ENCODE peak calls at places on chromosomes 12 and 14, in nine cellular contexts. R, E, T, U, Y, N, J, I and W are unnamed samples.

GRCh38 chr12:107296681-107297086 is 203.3 kb upstream of the CRY1 start:
- DNase-seq in E (no peak), T (peak), N (no peak), U (no peak), R (no peak), J (no peak), I (no peak), Y (no peak), W (no peak)

GRCh38 chr12:63882844-63883243 is 38.3 kb downstream of the SRGAP1 start:
- DNase-seq in J (no peak), R (no peak), T (no peak), I (peak), E (peak), N (no peak), U (no peak), Y (no peak), W (peak)

GRCh38 chr14:60867503-60868172 is 113.2 kb downstream of the TRMT5 start:
- DNase-seq in E (no peak), Y (no peak), N (no peak), U (no peak), I (no peak), J (no peak), T (no peak), R (no peak), W (no peak)

GRCh38 chr14:76473381-76474263 is 97.7 kb downstream of the ESRRB start:
- DNase-seq in U (no peak), T (no peak), I (no peak), E (peak), R (no peak), N (no peak), Y (peak), J (no peak), W (no peak)

GRCh38 chr14:25537846-25538455 is 488.0 kb upstream of the STXBP6 start:
- DNase-seq in N (no peak), Y (peak), R (no peak), J (peak), U (no peak), E (peak), I (peak), T (no peak), W (peak)

GRCh38 chr14:77580964-77581505 is 35.4 kb downstream of the SPTLC2 start:
- DNase-seq in I (no peak), J (no peak), E (no peak), Y (peak), T (no peak), U (peak), R (no peak), N (peak), W (no peak)

GRCh38 chr14:52862652-52863338 is 71.4 kb upstream of the GNPNAT1 start:
- DNase-seq in Y (no peak), I (no peak), R (no peak), E (no peak), U (peak), N (no peak), T (no peak), J (no peak), W (no peak)

GRCh38 chr12:45292486-45293195 is 76.7 kb downstream of the ANO6 start:
- DNase-seq in Y (no peak), R (no peak), N (no peak), J (no peak), I (no peak), E (no peak), U (no peak), T (no peak), W (no peak)

GRCh38 chr14:76550534-76550933 is 174.6 kb downstream of the ESRRB start:
- DNase-seq in Y (no peak), U (no peak), T (no peak), J (no peak), R (no peak), E (no peak), N (no peak), I (no peak), W (no peak)

GRCh38 chr14:94161087-94161486 is 13.0 kb upstream of the PPP4R4 start:
- DNase-seq in Y (no peak), I (no peak), E (no peak), U (no peak), R (no peak), N (no peak), T (no peak), J (no peak), W (no peak)

GRCh38 chr14:50772361-50772760 is 58.6 kb downstream of the NIN start:
- DNase-seq in E (no peak), I (no peak), Y (no peak), N (no peak), R (no peak), U (peak), T (no peak), J (no peak), W (no peak)

GRCh38 chr12:24255920-24256635 is 306.6 kb upstream of the SOX5 start:
- DNase-seq in R (no peak), Y (no peak), T (no peak), U (no peak), I (no peak), E (no peak), J (no peak), N (no peak), W (no peak)

GRCh38 chr12:3071107-3071506 is 6.1 kb upstream of the TSPAN9 start:
- DNase-seq in T (no peak), E (no peak), I (no peak), U (no peak), N (peak), R (no peak), Y (no peak), J (no peak), W (no peak)

GRCh38 chr12:66066071-66066928 is 64.2 kb downstream of the LLPH start:
- DNase-seq in U (peak), J (no peak), I (no peak), E (no peak), N (no peak), T (no peak), R (no peak), Y (no peak), W (no peak)

GRCh38 chr12:26748741-26749431 is 84.1 kb downstream of the ITPR2 start:
- DNase-seq in I (no peak), J (no peak), U (peak), T (no peak), R (no peak), N (no peak), E (no peak), Y (no peak), W (no peak)

GRCh38 chr14:50657753-50658152 is 10.4 kb downstream of the SAV1 start:
- DNase-seq in I (no peak), J (no peak), E (no peak), T (no peak), R (no peak), Y (no peak), U (no peak), N (no peak), W (no peak)

GRCh38 chr12:57498143-57498524 is 10.3 kb downstream of the MARS1 start:
- DNase-seq in J (no peak), I (no peak), U (no peak), T (no peak), E (no peak), Y (no peak), N (no peak), R (no peak), W (no peak)

GRCh38 chr12:45234134-45234865 is 18.4 kb downstream of the ANO6 start:
- DNase-seq in T (peak), R (no peak), N (peak), Y (no peak), E (no peak), I (no peak), U (peak), J (no peak), W (no peak)

DNA sequence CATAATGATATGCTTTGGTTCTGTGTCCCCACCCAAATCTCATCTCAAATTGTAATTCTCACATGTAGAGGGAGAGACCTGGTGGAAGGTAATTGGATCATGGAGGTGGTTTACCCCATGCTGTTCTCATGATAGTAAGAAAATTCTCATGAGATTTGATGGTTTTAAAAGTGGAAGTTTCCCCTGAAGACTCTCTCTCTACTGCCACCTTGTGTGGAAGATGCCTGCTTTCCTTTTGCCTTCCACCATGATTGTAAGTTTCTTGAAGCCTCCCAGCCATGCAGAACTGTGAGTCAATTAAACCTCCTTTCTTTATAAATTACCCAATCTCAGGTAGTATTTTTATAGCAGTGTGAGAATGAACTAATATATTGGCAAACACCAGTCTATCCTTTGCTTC is 260.4 kb upstream of the PPFIA2 start:
- DNase-seq in N (no peak), Y (no peak), U (no peak), R (no peak), I (no peak), T (no peak), E (no peak), J (no peak), W (no peak)
- TF ChIP-seq CTCF in N (peak), Y (no peak), U (no peak), R (no peak), I (peak), T (no peak), E (peak), J (no peak), W (no peak)

DNA sequence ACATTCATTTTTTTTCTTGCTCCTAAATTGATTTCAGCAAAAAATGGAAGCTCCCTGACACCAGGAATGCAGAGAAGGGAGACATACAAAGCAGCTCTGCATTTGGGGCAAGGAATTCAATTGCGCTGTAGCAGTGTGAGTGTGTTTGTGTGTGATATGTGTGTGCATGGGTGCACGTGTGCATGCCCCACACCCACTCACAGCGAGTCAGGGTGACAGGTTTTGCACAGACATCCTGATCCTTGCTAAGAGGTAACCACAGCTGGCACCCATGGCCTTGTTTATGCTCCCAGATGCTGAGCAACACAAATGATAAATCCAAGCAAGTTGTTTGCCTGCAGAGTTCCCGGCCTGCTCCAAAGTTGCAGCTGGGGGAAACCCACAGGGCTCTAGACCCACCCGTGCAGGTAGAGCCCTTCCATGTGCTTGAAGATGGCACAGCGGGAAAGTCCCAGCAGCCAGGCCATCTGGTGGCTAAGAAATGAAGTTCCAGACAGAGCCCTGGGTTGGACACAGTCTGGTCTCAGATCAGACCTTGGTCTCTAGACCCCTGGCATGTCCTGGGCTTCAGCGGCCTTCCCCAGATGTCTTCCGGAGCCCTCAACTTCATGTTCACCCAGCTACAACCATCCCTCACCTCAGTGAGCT is 25.8 kb upstream of the BDKRB2 start:
- DNase-seq in T (no peak), Y (no peak), J (no peak), R (no peak), I (no peak), E (no peak), U (no peak), N (no peak), W (no peak)
- TF ChIP-seq CTCF in T (no peak), Y (no peak), J (no peak), R (no peak), I (no peak), E (no peak), U (peak), N (no peak), W (no peak)

GRCh38 chr12:121188227-121188626 is 21.7 kb upstream of the P2RX4 start:
- DNase-seq in I (no peak), R (no peak), Y (no peak), T (no peak), N (no peak), J (no peak), E (no peak), U (no peak), W (no peak)
- TF ChIP-seq CTCF in I (no peak), R (no peak), Y (no peak), T (no peak), N (no peak), J (no peak), E (no peak), U (no peak), W (no peak)

GRCh38 chr14:58638231-58639205 is 756 bp downstream of the DACT1 start:
- DNase-seq in E (peak), R (no peak), U (no peak), T (no peak), I (peak), Y (peak), N (no peak), J (no peak), W (peak)

GRCh38 chr14:58640959-58641358 is 3.2 kb downstream of the DACT1 start:
- DNase-seq in I (no peak), T (no peak), U (no peak), J (no peak), E (no peak), Y (no peak), N (no peak), R (no peak), W (no peak)

GRCh38 chr14:58639842-58640484 is 2.2 kb downstream of the DACT1 start:
- DNase-seq in J (no peak), N (no peak), T (peak), U (peak), I (peak), R (no peak), E (peak), Y (peak), W (peak)

GRCh38 chr14:58643366-58643765 is 5.6 kb downstream of the DACT1 start:
- DNase-seq in N (no peak), Y (no peak), I (no peak), T (no peak), E (no peak), J (no peak), U (no peak), R (no peak), W (no peak)

DNA sequence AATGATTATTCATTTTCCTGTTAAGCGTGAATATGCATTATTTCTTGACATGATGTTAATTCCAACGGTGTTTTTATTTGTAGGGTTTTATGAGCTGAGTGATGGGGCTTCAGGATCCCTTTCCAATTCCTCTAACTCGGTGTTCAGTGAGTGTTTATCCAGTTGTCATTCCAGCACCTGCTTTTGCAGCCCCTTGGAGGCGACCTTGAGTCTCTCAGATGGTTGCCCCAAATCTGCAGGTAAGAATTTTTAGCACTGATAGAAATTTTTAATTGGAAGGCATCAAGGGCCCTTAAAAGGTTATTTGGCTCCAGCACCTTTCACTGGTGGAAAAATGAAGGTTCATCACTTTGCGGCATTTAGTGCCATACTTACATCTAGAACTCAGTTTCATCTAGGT is 3.7 kb downstream of the DACT1 start:
- DNase-seq in I (no peak), T (no peak), J (no peak), Y (no peak), N (no peak), R (no peak), U (no peak), E (no peak), W (no peak)
- TF ChIP-seq CTCF in I (no peak), T (no peak), J (no peak), Y (no peak), N (no peak), R (no peak), U (no peak), E (no peak), W (no peak)

GRCh38 chr12:5432011-5432400 is at the start of gene NTF3:
- DNase-seq in R (no peak), T (no peak), Y (peak), I (peak), J (no peak), E (peak), N (no peak), U (no peak), W (peak)

GRCh38 chr12:5435161-5435560 is 3.3 kb downstream of the NTF3 start:
- DNase-seq in Y (no peak), R (no peak), E (no peak), I (no peak), T (no peak), J (no peak), N (no peak), U (no peak), W (no peak)

GRCh38 chr12:5434647-5434968 is 2.7 kb downstream of the NTF3 start:
- DNase-seq in J (no peak), T (no peak), E (no peak), R (no peak), N (no peak), U (no peak), Y (no peak), I (no peak), W (no peak)

GRCh38 chr12:5433840-5434646 is 2.1 kb downstream of the NTF3 start:
- DNase-seq in N (no peak), E (no peak), Y (no peak), R (no peak), T (no peak), I (no peak), J (no peak), U (no peak), W (no peak)

DNA sequence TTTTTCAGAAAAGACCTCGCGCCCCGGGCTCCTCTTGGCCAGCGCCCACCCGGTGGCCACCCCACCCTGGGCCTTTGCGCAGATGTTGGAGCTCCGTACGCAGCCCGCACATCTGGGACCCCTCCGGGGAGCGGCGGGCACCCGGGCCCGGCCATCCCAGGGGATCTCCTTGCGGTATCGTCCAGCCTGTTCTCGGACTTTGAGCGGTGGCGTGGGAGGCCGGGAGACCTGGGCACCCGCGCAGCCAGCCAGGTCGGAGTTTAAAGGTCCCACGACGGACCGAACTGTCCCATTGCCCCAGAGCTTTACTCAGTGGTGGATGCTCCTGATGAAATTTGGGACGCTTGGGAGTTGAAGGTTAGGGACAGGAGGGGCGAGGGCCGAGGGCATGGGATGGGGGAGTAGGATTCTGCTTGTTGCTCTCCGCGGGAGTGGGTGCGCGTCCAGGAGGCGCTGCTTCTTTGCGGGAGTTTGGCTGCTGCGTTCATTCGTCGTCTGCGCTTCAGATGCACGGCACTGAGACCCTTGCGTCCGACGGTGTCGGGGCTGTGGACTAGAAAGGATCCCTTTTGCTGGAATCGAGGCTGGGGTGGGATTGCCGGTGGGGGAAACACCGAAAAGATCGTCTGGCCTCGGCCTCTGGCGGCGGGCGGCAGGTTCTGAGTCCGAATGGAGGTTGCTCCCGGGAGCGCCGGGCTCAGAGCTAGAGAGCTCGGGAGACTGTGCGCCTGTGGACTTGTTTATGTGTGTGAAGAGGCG is 1.4 kb downstream of the NTF3 start:
- DNase-seq in T (no peak), N (no peak), U (no peak), E (peak), Y (no peak), R (no peak), J (no peak), I (peak), W (peak)
- TF ChIP-seq CTCF in T (no peak), N (no peak), U (no peak), E (no peak), Y (no peak), R (no peak), J (no peak), I (no peak), W (no peak)

DNA sequence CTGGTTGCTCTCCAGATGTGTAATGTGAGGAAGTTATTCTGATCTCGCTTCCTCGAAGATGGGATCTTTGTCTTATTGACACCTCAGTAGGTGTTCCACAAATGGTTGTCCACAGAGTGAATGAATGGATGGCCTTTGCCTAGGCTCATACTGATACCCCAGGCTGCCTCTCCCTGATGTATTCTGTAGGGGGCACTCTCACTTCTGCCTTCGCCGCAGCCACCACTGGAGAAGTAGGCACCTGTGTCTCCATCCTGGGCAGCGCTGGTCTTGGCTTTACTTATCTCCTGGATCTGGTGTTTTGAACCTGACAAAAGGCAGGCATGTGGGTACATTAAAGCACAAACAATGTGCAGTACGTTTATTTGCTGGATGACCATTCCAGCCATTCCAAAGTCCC is 82.1 kb downstream of the ZFP36L1 start:
- DNase-seq in I (no peak), U (no peak), N (no peak), E (no peak), T (no peak), R (no peak), Y (no peak), J (no peak), W (no peak)
- TF ChIP-seq CTCF in I (no peak), U (no peak), N (no peak), E (no peak), T (no peak), R (no peak), Y (no peak), J (no peak), W (no peak)

DNA sequence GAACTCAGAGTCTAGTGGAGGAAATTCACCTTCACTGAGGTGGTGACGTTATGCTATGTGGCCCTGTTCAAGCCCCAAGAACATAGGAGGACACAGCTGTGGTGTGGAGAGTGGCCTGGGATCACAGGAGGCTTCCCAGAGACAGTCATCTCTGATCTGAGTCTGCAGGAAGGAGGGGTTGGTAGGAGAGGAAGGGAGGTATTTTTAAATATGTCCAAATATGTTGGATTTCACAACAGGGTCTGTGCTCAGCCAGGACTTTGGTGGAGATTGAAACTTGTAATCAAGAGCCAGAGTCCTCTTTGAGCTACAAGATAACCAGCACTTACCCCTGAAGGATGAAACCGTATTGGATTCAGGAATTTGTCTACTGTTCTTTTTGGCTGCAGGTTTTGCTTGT is 26.4 kb upstream of the MED13L start:
- DNase-seq in Y (no peak), E (no peak), R (no peak), I (no peak), T (no peak), J (no peak), N (no peak), U (no peak), W (no peak)
- TF ChIP-seq CTCF in Y (no peak), E (no peak), R (no peak), I (no peak), T (no peak), J (no peak), N (no peak), U (no peak), W (no peak)

DNA sequence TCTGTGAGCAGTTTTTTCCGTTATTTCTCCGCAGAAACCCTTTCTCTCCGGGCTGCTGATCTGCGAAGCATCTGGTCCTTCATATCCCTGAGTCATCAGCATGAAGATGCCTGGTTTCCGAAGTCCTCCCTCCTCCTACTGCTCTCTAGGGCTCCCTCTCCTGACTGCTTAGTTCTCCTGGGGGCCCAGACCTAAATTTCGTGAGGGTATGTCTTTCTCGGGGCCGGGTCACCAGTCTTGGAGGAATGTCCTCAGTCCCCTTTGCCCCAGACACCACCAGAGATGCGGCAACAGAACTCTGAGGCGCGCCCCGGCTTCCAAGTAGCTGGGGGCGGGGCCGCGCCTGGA is 622 bp upstream of the BICDL1 start:
- DNase-seq in I (no peak), E (no peak), R (no peak), U (no peak), J (no peak), N (no peak), T (peak), Y (no peak), W (no peak)
- TF ChIP-seq CTCF in I (peak), E (no peak), R (no peak), U (peak), J (no peak), N (peak), T (peak), Y (peak), W (no peak)